ENCODE peak calls at places on chromosomes 11 and 22, in nine cellular contexts. Y is left lung; F is IMR-90; C is pancreas; V is ovary; X is dorsolateral prefrontal cortex; G is AG04450; D is adrenal gland; W is CD4-positive, alpha-beta T cell. P is an unnamed sample.

GRCh38 chr22:46660604-46661201 is 40.5 kb downstream of the GRAMD4 start:
- DNase-seq in Y (no peak), F (no peak), C (peak; percentile 57), V (no peak), X (no peak), G (no peak), D (no peak), W (peak; percentile 27), P (no peak)

GRCh38 chr11:33930317-33931021 is 38.6 kb upstream of the LMO2 start:
- DNase-seq in Y (no peak), F (no peak), C (no peak), V (peak; percentile 40), X (no peak), G (no peak), D (no peak), W (no peak), P (no peak)

GRCh38 chr11:18706330-18707243 is 8.0 kb downstream of the TMEM86A start:
- DNase-seq in Y (peak; percentile 72), F (no peak), C (peak; percentile 53), V (peak; percentile 82), X (peak; percentile 67), G (no peak), D (peak; percentile 85), W (peak; percentile 49), P (no peak)

GRCh38 chr11:9962722-9963121 is 298.8 kb downstream of the SWAP70 start:
- DNase-seq in Y (no peak), F (peak; percentile 23), C (no peak), V (no peak), X (no peak), G (no peak), D (no peak), W (no peak), P (no peak)

GRCh38 chr11:77188912-77189491 is 61.0 kb downstream of the MYO7A start:
- DNase-seq in Y (no peak), F (no peak), C (no peak), V (no peak), X (no peak), G (no peak), D (no peak), W (no peak), P (no peak)

GRCh38 chr11:130165601-130166456 is 6.2 kb downstream of the ST14 start:
- DNase-seq in Y (no peak), F (no peak), C (no peak), V (no peak), X (no peak), G (no peak), D (peak; percentile 62), W (no peak), P (no peak)

GRCh38 chr22:41286639-41287091 is 678 bp upstream of the RANGAP1 start:
- DNase-seq in Y (no peak), F (peak; percentile 38), C (no peak), V (peak; percentile 30), X (no peak), G (no peak), D (peak; percentile 78), W (peak; percentile 47), P (peak; percentile 27)

GRCh38 chr11:32893091-32893946 is 708 bp downstream of the QSER1 start:
- DNase-seq in Y (peak; percentile 62), F (peak; percentile 26), C (peak; percentile 65), V (peak; percentile 65), X (peak; percentile 49), G (no peak), D (peak; percentile 74), W (peak; percentile 56), P (peak; percentile 65)

GRCh38 chr22:27318516-27318915 is 483.0 kb downstream of the MN1 start:
- DNase-seq in Y (no peak), F (peak; percentile 44), C (no peak), V (peak; percentile 52), X (no peak), G (no peak), D (no peak), W (no peak), P (no peak)

GRCh38 chr22:34866501-34867171 is 199.3 kb upstream of the ISX start:
- DNase-seq in Y (no peak), F (no peak), C (no peak), V (no peak), X (no peak), G (no peak), D (no peak), W (no peak), P (no peak)

DNA sequence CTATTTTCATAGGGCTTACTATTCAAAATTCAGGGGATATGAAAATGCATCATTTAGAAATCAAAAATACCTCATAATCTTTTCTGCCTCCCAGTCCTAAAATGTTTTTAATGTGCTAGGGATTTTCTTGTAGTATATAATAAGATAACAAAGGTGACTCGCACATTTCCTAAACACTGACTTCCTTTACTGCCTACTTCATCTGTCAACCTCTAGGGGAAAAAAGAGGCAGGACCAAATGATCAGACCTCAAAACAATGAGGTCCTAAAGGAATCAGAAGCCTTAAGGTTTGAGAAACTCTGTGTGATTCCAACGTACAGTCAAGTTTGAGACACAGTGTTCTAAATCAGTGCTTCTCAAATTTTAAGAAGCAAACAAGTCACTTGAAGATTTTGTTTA is 56.1 kb upstream of the POU2AF2 start:
- DNase-seq in Y (no peak), F (peak; percentile 35), C (no peak), V (no peak), X (no peak), G (no peak), D (no peak), W (no peak), P (no peak)
- TF ChIP-seq CTCF in Y (no peak), F (no peak), C (no peak), V (no peak), X (no peak), G (peak; percentile 18), D (no peak), W (no peak), P (no peak)

GRCh38 chr11:111923351-111923788 is 4.7 kb downstream of the C11orf52 start:
- DNase-seq in Y (no peak), F (peak; percentile 48), C (no peak), V (no peak), X (no peak), G (no peak), D (no peak), W (no peak), P (no peak)
- TF ChIP-seq CTCF in Y (no peak), F (no peak), C (no peak), V (no peak), X (no peak), G (no peak), D (no peak), W (no peak), P (no peak)

GRCh38 chr11:3378426-3379423 is at the start of gene ZNF195:
- DNase-seq in Y (peak; percentile 97), F (peak; percentile 90), C (peak; percentile 99), V (peak; percentile 97), X (peak; percentile 100), G (peak; percentile 72), D (peak; percentile 100), W (peak; percentile 95), P (peak; percentile 95)
- TF ChIP-seq CTCF in Y (no peak), F (no peak), C (no peak), V (no peak), X (peak; percentile 20), G (no peak), D (no peak), W (no peak), P (no peak)

GRCh38 chr11:64360403-64360980 is 1.5 kb downstream of the RPS6KA4 start:
- DNase-seq in Y (no peak), F (no peak), C (no peak), V (no peak), X (no peak), G (no peak), D (no peak), W (no peak), P (no peak)
- TF ChIP-seq CTCF in Y (no peak), F (no peak), C (no peak), V (no peak), X (peak; percentile 1), G (no peak), D (no peak), W (no peak), P (no peak)

GRCh38 chr22:44645083-44645482 is 56.9 kb upstream of the PRR5 start:
- DNase-seq in Y (no peak), F (no peak), C (no peak), V (no peak), X (no peak), G (no peak), D (no peak), W (no peak), P (no peak)
- TF ChIP-seq CTCF in Y (no peak), F (no peak), C (no peak), V (no peak), X (no peak), G (no peak), D (no peak), W (no peak), P (no peak)

GRCh38 chr11:83826078-83826477 is 539.9 kb upstream of the CCDC90B start:
- DNase-seq in Y (no peak), F (no peak), C (no peak), V (no peak), X (no peak), G (no peak), D (no peak), W (no peak), P (no peak)
- TF ChIP-seq CTCF in Y (no peak), F (no peak), C (no peak), V (no peak), X (no peak), G (no peak), D (no peak), W (no peak), P (no peak)

P was measured in activated B cell treated with CpG ODN at 0.5 μM for 24 hours.